ENCODE peak calls at places on chromosomes 3 and 15, in nine cellular contexts. One of them, this sample, is unnamed.

GRCh38 chr15:74723754-74724334 is 1.5 kb downstream of the CYP1A1 start:
- DNase-seq in K562: peak
- DNase-seq in HepG2: peak
- DNase-seq in T-cell: no peak
- DNase-seq in naive thymus-derived CD8-positive, alpha-beta T cell: no peak
- DNase-seq in NCI-H524: peak
- DNase-seq in GM18507: no peak
- DNase-seq in stimulated activated CD4-positive, alpha-beta T cell treated with anti-CD3 and anti-CD28 coated beads, TNF-alpha, amount 100 ng/mL, for 48 hours: no peak
- DNase-seq in D341Med: peak
- DNase-seq in this sample: peak

GRCh38 chr15:96586901-96587300 is 256.4 kb downstream of the NR2F2 start:
- DNase-seq in naive thymus-derived CD8-positive, alpha-beta T cell: no peak
- DNase-seq in GM18507: no peak
- DNase-seq in D341Med: no peak
- DNase-seq in HepG2: no peak
- DNase-seq in stimulated activated CD4-positive, alpha-beta T cell treated with anti-CD3 and anti-CD28 coated beads, TNF-alpha, amount 100 ng/mL, for 48 hours: no peak
- DNase-seq in K562: no peak
- DNase-seq in T-cell: no peak
- DNase-seq in NCI-H524: no peak
- DNase-seq in this sample: no peak

GRCh38 chr3:151873433-151873832 is at the start of gene SUCNR1:
- DNase-seq in HepG2: no peak
- DNase-seq in naive thymus-derived CD8-positive, alpha-beta T cell: no peak
- DNase-seq in NCI-H524: no peak
- DNase-seq in K562: no peak
- DNase-seq in D341Med: no peak
- DNase-seq in T-cell: no peak
- DNase-seq in GM18507: no peak
- DNase-seq in stimulated activated CD4-positive, alpha-beta T cell treated with anti-CD3 and anti-CD28 coated beads, TNF-alpha, amount 100 ng/mL, for 48 hours: no peak
- DNase-seq in this sample: no peak

GRCh38 chr15:88680241-88680910 is 41.6 kb downstream of the ISG20 start:
- DNase-seq in T-cell: no peak
- DNase-seq in naive thymus-derived CD8-positive, alpha-beta T cell: no peak
- DNase-seq in HepG2: no peak
- DNase-seq in K562: no peak
- DNase-seq in D341Med: peak
- DNase-seq in NCI-H524: no peak
- DNase-seq in GM18507: no peak
- DNase-seq in stimulated activated CD4-positive, alpha-beta T cell treated with anti-CD3 and anti-CD28 coated beads, TNF-alpha, amount 100 ng/mL, for 48 hours: no peak
- DNase-seq in this sample: no peak

GRCh38 chr3:146283796-146284485 is 33.0 kb upstream of the PLSCR4 start:
- DNase-seq in naive thymus-derived CD8-positive, alpha-beta T cell: no peak
- DNase-seq in D341Med: no peak
- DNase-seq in GM18507: no peak
- DNase-seq in K562: no peak
- DNase-seq in T-cell: no peak
- DNase-seq in stimulated activated CD4-positive, alpha-beta T cell treated with anti-CD3 and anti-CD28 coated beads, TNF-alpha, amount 100 ng/mL, for 48 hours: no peak
- DNase-seq in NCI-H524: no peak
- DNase-seq in HepG2: peak
- DNase-seq in this sample: no peak

GRCh38 chr15:62455441-62455921 is 290.4 kb upstream of the C2CD4B start:
- DNase-seq in stimulated activated CD4-positive, alpha-beta T cell treated with anti-CD3 and anti-CD28 coated beads, TNF-alpha, amount 100 ng/mL, for 48 hours: no peak
- DNase-seq in GM18507: no peak
- DNase-seq in T-cell: no peak
- DNase-seq in D341Med: no peak
- DNase-seq in NCI-H524: no peak
- DNase-seq in HepG2: no peak
- DNase-seq in K562: no peak
- DNase-seq in naive thymus-derived CD8-positive, alpha-beta T cell: no peak
- DNase-seq in this sample: no peak

GRCh38 chr3:128849776-128850542 is 29.5 kb upstream of the ACAD9 start:
- DNase-seq in NCI-H524: peak
- DNase-seq in K562: peak
- DNase-seq in naive thymus-derived CD8-positive, alpha-beta T cell: no peak
- DNase-seq in GM18507: no peak
- DNase-seq in stimulated activated CD4-positive, alpha-beta T cell treated with anti-CD3 and anti-CD28 coated beads, TNF-alpha, amount 100 ng/mL, for 48 hours: no peak
- DNase-seq in HepG2: no peak
- DNase-seq in D341Med: no peak
- DNase-seq in T-cell: no peak
- DNase-seq in this sample: no peak

GRCh38 chr15:101359365-101359947 is 64.4 kb upstream of the SNRPA1 start:
- DNase-seq in HepG2: no peak
- DNase-seq in stimulated activated CD4-positive, alpha-beta T cell treated with anti-CD3 and anti-CD28 coated beads, TNF-alpha, amount 100 ng/mL, for 48 hours: no peak
- DNase-seq in T-cell: no peak
- DNase-seq in naive thymus-derived CD8-positive, alpha-beta T cell: no peak
- DNase-seq in NCI-H524: peak
- DNase-seq in K562: no peak
- DNase-seq in GM18507: no peak
- DNase-seq in D341Med: no peak
- DNase-seq in this sample: no peak

GRCh38 chr3:66904816-66905543 is 93.1 kb upstream of the KBTBD8 start:
- DNase-seq in GM18507: no peak
- DNase-seq in T-cell: no peak
- DNase-seq in K562: no peak
- DNase-seq in stimulated activated CD4-positive, alpha-beta T cell treated with anti-CD3 and anti-CD28 coated beads, TNF-alpha, amount 100 ng/mL, for 48 hours: no peak
- DNase-seq in naive thymus-derived CD8-positive, alpha-beta T cell: no peak
- DNase-seq in D341Med: no peak
- DNase-seq in NCI-H524: no peak
- DNase-seq in HepG2: peak
- DNase-seq in this sample: peak

GRCh38 chr3:12117473-12117872 is 41.2 kb downstream of the TIMP4 start:
- DNase-seq in T-cell: no peak
- DNase-seq in naive thymus-derived CD8-positive, alpha-beta T cell: no peak
- DNase-seq in HepG2: no peak
- DNase-seq in D341Med: no peak
- DNase-seq in stimulated activated CD4-positive, alpha-beta T cell treated with anti-CD3 and anti-CD28 coated beads, TNF-alpha, amount 100 ng/mL, for 48 hours: no peak
- DNase-seq in NCI-H524: no peak
- DNase-seq in K562: no peak
- DNase-seq in GM18507: no peak
- DNase-seq in this sample: no peak

GRCh38 chr3:136919799-136920580 is 37.8 kb upstream of the IL20RB start:
- DNase-seq in stimulated activated CD4-positive, alpha-beta T cell treated with anti-CD3 and anti-CD28 coated beads, TNF-alpha, amount 100 ng/mL, for 48 hours: no peak
- DNase-seq in naive thymus-derived CD8-positive, alpha-beta T cell: no peak
- DNase-seq in T-cell: no peak
- DNase-seq in NCI-H524: no peak
- DNase-seq in HepG2: no peak
- DNase-seq in GM18507: no peak
- DNase-seq in D341Med: no peak
- DNase-seq in K562: no peak
- DNase-seq in this sample: peak

GRCh38 chr3:69210068-69210730 is 87.8 kb upstream of the LMOD3 start:
- DNase-seq in D341Med: no peak
- DNase-seq in stimulated activated CD4-positive, alpha-beta T cell treated with anti-CD3 and anti-CD28 coated beads, TNF-alpha, amount 100 ng/mL, for 48 hours: no peak
- DNase-seq in GM18507: no peak
- DNase-seq in K562: no peak
- DNase-seq in naive thymus-derived CD8-positive, alpha-beta T cell: no peak
- DNase-seq in T-cell: no peak
- DNase-seq in HepG2: no peak
- DNase-seq in NCI-H524: no peak
- DNase-seq in this sample: no peak

GRCh38 chr15:25347707-25348106 is 91.1 kb downstream of the UBE3A start:
- DNase-seq in stimulated activated CD4-positive, alpha-beta T cell treated with anti-CD3 and anti-CD28 coated beads, TNF-alpha, amount 100 ng/mL, for 48 hours: no peak
- DNase-seq in NCI-H524: no peak
- DNase-seq in T-cell: no peak
- DNase-seq in K562: no peak
- DNase-seq in naive thymus-derived CD8-positive, alpha-beta T cell: no peak
- DNase-seq in D341Med: no peak
- DNase-seq in HepG2: no peak
- DNase-seq in GM18507: no peak
- DNase-seq in this sample: no peak

GRCh38 chr3:45746182-45746973 is 50.0 kb downstream of the SLC6A20 start:
- DNase-seq in GM18507: no peak
- DNase-seq in naive thymus-derived CD8-positive, alpha-beta T cell: no peak
- DNase-seq in D341Med: no peak
- DNase-seq in T-cell: no peak
- DNase-seq in NCI-H524: no peak
- DNase-seq in K562: no peak
- DNase-seq in stimulated activated CD4-positive, alpha-beta T cell treated with anti-CD3 and anti-CD28 coated beads, TNF-alpha, amount 100 ng/mL, for 48 hours: no peak
- DNase-seq in HepG2: no peak
- DNase-seq in this sample: no peak

GRCh38 chr15:74628949-74629348 is 13.3 kb downstream of the CLK3 start:
- DNase-seq in GM18507: no peak
- DNase-seq in HepG2: no peak
- DNase-seq in K562: no peak
- DNase-seq in stimulated activated CD4-positive, alpha-beta T cell treated with anti-CD3 and anti-CD28 coated beads, TNF-alpha, amount 100 ng/mL, for 48 hours: no peak
- DNase-seq in D341Med: no peak
- DNase-seq in naive thymus-derived CD8-positive, alpha-beta T cell: no peak
- DNase-seq in NCI-H524: no peak
- DNase-seq in T-cell: no peak
- DNase-seq in this sample: no peak

GRCh38 chr15:84625125-84625524 is 24.3 kb downstream of the ZSCAN2 start:
- DNase-seq in T-cell: no peak
- DNase-seq in NCI-H524: no peak
- DNase-seq in D341Med: no peak
- DNase-seq in naive thymus-derived CD8-positive, alpha-beta T cell: no peak
- DNase-seq in GM18507: no peak
- DNase-seq in stimulated activated CD4-positive, alpha-beta T cell treated with anti-CD3 and anti-CD28 coated beads, TNF-alpha, amount 100 ng/mL, for 48 hours: no peak
- DNase-seq in K562: peak
- DNase-seq in HepG2: no peak
- DNase-seq in this sample: no peak

GRCh38 chr3:135000465-135000864 is 205.4 kb downstream of the EPHB1 start:
- DNase-seq in T-cell: no peak
- DNase-seq in GM18507: no peak
- DNase-seq in HepG2: no peak
- DNase-seq in naive thymus-derived CD8-positive, alpha-beta T cell: no peak
- DNase-seq in K562: no peak
- DNase-seq in stimulated activated CD4-positive, alpha-beta T cell treated with anti-CD3 and anti-CD28 coated beads, TNF-alpha, amount 100 ng/mL, for 48 hours: no peak
- DNase-seq in NCI-H524: no peak
- DNase-seq in D341Med: no peak
- DNase-seq in this sample: no peak

GRCh38 chr15:56719021-56719612 is 14.2 kb downstream of the ZNF280D start:
- DNase-seq in T-cell: no peak
- DNase-seq in HepG2: no peak
- DNase-seq in GM18507: no peak
- DNase-seq in stimulated activated CD4-positive, alpha-beta T cell treated with anti-CD3 and anti-CD28 coated beads, TNF-alpha, amount 100 ng/mL, for 48 hours: no peak
- DNase-seq in D341Med: no peak
- DNase-seq in K562: no peak
- DNase-seq in NCI-H524: no peak
- DNase-seq in naive thymus-derived CD8-positive, alpha-beta T cell: no peak
- DNase-seq in this sample: no peak

GRCh38 chr3:58384381-58385090 is 49.1 kb downstream of the PDHB start:
- DNase-seq in NCI-H524: no peak
- DNase-seq in HepG2: no peak
- DNase-seq in K562: no peak
- DNase-seq in D341Med: no peak
- DNase-seq in naive thymus-derived CD8-positive, alpha-beta T cell: no peak
- DNase-seq in GM18507: no peak
- DNase-seq in stimulated activated CD4-positive, alpha-beta T cell treated with anti-CD3 and anti-CD28 coated beads, TNF-alpha, amount 100 ng/mL, for 48 hours: no peak
- DNase-seq in T-cell: no peak
- DNase-seq in this sample: no peak

GRCh38 chr3:47128110-47128509 is 35.8 kb downstream of the SETD2 start:
- DNase-seq in NCI-H524: no peak
- DNase-seq in D341Med: no peak
- DNase-seq in K562: no peak
- DNase-seq in HepG2: no peak
- DNase-seq in stimulated activated CD4-positive, alpha-beta T cell treated with anti-CD3 and anti-CD28 coated beads, TNF-alpha, amount 100 ng/mL, for 48 hours: no peak
- DNase-seq in naive thymus-derived CD8-positive, alpha-beta T cell: no peak
- DNase-seq in T-cell: no peak
- DNase-seq in GM18507: no peak
- DNase-seq in this sample: no peak

GRCh38 chr3:127822166-127822835 is at the start of gene MGLL:
- DNase-seq in GM18507: no peak
- DNase-seq in stimulated activated CD4-positive, alpha-beta T cell treated with anti-CD3 and anti-CD28 coated beads, TNF-alpha, amount 100 ng/mL, for 48 hours: no peak
- DNase-seq in T-cell: no peak
- DNase-seq in K562: no peak
- DNase-seq in D341Med: peak
- DNase-seq in naive thymus-derived CD8-positive, alpha-beta T cell: no peak
- DNase-seq in HepG2: no peak
- DNase-seq in NCI-H524: peak
- DNase-seq in this sample: peak

GRCh38 chr15:63414474-63415201 is 33.0 kb upstream of the CA12 start:
- DNase-seq in D341Med: no peak
- DNase-seq in NCI-H524: no peak
- DNase-seq in K562: no peak
- DNase-seq in GM18507: no peak
- DNase-seq in stimulated activated CD4-positive, alpha-beta T cell treated with anti-CD3 and anti-CD28 coated beads, TNF-alpha, amount 100 ng/mL, for 48 hours: no peak
- DNase-seq in naive thymus-derived CD8-positive, alpha-beta T cell: no peak
- DNase-seq in T-cell: peak
- DNase-seq in HepG2: no peak
- DNase-seq in this sample: no peak

GRCh38 chr15:28097656-28098359 is 1.3 kb downstream of the OCA2 start:
- DNase-seq in naive thymus-derived CD8-positive, alpha-beta T cell: no peak
- DNase-seq in GM18507: no peak
- DNase-seq in D341Med: no peak
- DNase-seq in K562: no peak
- DNase-seq in HepG2: no peak
- DNase-seq in T-cell: no peak
- DNase-seq in stimulated activated CD4-positive, alpha-beta T cell treated with anti-CD3 and anti-CD28 coated beads, TNF-alpha, amount 100 ng/mL, for 48 hours: no peak
- DNase-seq in NCI-H524: no peak
- DNase-seq in this sample: no peak

GRCh38 chr3:183182732-183183610 is 20.4 kb upstream of the LAMP3 start:
- DNase-seq in D341Med: peak
- DNase-seq in K562: no peak
- DNase-seq in NCI-H524: no peak
- DNase-seq in GM18507: no peak
- DNase-seq in stimulated activated CD4-positive, alpha-beta T cell treated with anti-CD3 and anti-CD28 coated beads, TNF-alpha, amount 100 ng/mL, for 48 hours: no peak
- DNase-seq in T-cell: no peak
- DNase-seq in naive thymus-derived CD8-positive, alpha-beta T cell: no peak
- DNase-seq in HepG2: no peak
- DNase-seq in this sample: no peak

GRCh38 chr3:142356818-142357217 is 91.0 kb downstream of the XRN1 start:
- DNase-seq in naive thymus-derived CD8-positive, alpha-beta T cell: no peak
- DNase-seq in T-cell: no peak
- DNase-seq in GM18507: no peak
- DNase-seq in D341Med: no peak
- DNase-seq in NCI-H524: no peak
- DNase-seq in stimulated activated CD4-positive, alpha-beta T cell treated with anti-CD3 and anti-CD28 coated beads, TNF-alpha, amount 100 ng/mL, for 48 hours: no peak
- DNase-seq in HepG2: no peak
- DNase-seq in K562: no peak
- DNase-seq in this sample: no peak

GRCh38 chr3:49803464-49804140 is 541 bp downstream of the INKA1 start:
- DNase-seq in NCI-H524: peak
- DNase-seq in stimulated activated CD4-positive, alpha-beta T cell treated with anti-CD3 and anti-CD28 coated beads, TNF-alpha, amount 100 ng/mL, for 48 hours: no peak
- DNase-seq in GM18507: no peak
- DNase-seq in K562: peak
- DNase-seq in T-cell: peak
- DNase-seq in D341Med: peak
- DNase-seq in naive thymus-derived CD8-positive, alpha-beta T cell: peak
- DNase-seq in HepG2: no peak
- DNase-seq in this sample: peak

GRCh38 chr3:31377045-31377642 is 155.6 kb upstream of the STT3B start:
- DNase-seq in GM18507: no peak
- DNase-seq in K562: no peak
- DNase-seq in stimulated activated CD4-positive, alpha-beta T cell treated with anti-CD3 and anti-CD28 coated beads, TNF-alpha, amount 100 ng/mL, for 48 hours: no peak
- DNase-seq in HepG2: peak
- DNase-seq in T-cell: no peak
- DNase-seq in D341Med: no peak
- DNase-seq in NCI-H524: no peak
- DNase-seq in naive thymus-derived CD8-positive, alpha-beta T cell: no peak
- DNase-seq in this sample: peak

GRCh38 chr3:138673641-138674040 is 65.1 kb downstream of the FAIM start:
- DNase-seq in stimulated activated CD4-positive, alpha-beta T cell treated with anti-CD3 and anti-CD28 coated beads, TNF-alpha, amount 100 ng/mL, for 48 hours: no peak
- DNase-seq in K562: peak
- DNase-seq in HepG2: peak
- DNase-seq in naive thymus-derived CD8-positive, alpha-beta T cell: no peak
- DNase-seq in NCI-H524: no peak
- DNase-seq in D341Med: no peak
- DNase-seq in GM18507: no peak
- DNase-seq in T-cell: no peak
- DNase-seq in this sample: no peak

GRCh38 chr3:23938657-23939056 is 6.4 kb upstream of the NR1D2 start:
- DNase-seq in D341Med: no peak
- DNase-seq in K562: peak
- DNase-seq in HepG2: no peak
- DNase-seq in GM18507: no peak
- DNase-seq in naive thymus-derived CD8-positive, alpha-beta T cell: no peak
- DNase-seq in NCI-H524: no peak
- DNase-seq in T-cell: no peak
- DNase-seq in stimulated activated CD4-positive, alpha-beta T cell treated with anti-CD3 and anti-CD28 coated beads, TNF-alpha, amount 100 ng/mL, for 48 hours: no peak
- DNase-seq in this sample: no peak

GRCh38 chr3:131277836-131278497 is 103.6 kb upstream of the NUDT16 start:
- DNase-seq in NCI-H524: no peak
- DNase-seq in stimulated activated CD4-positive, alpha-beta T cell treated with anti-CD3 and anti-CD28 coated beads, TNF-alpha, amount 100 ng/mL, for 48 hours: no peak
- DNase-seq in D341Med: no peak
- DNase-seq in GM18507: no peak
- DNase-seq in K562: no peak
- DNase-seq in naive thymus-derived CD8-positive, alpha-beta T cell: no peak
- DNase-seq in T-cell: no peak
- DNase-seq in HepG2: no peak
- DNase-seq in this sample: no peak

GRCh38 chr3:16809482-16809881 is 75.3 kb upstream of the PLCL2 start:
- DNase-seq in T-cell: no peak
- DNase-seq in D341Med: no peak
- DNase-seq in NCI-H524: no peak
- DNase-seq in HepG2: no peak
- DNase-seq in GM18507: no peak
- DNase-seq in K562: no peak
- DNase-seq in naive thymus-derived CD8-positive, alpha-beta T cell: no peak
- DNase-seq in stimulated activated CD4-positive, alpha-beta T cell treated with anti-CD3 and anti-CD28 coated beads, TNF-alpha, amount 100 ng/mL, for 48 hours: no peak
- DNase-seq in this sample: no peak

This sample was measured in small intestine.